ENCODE peak calls at places on chromosomes 7 and 10, in ten cellular contexts. R is activated T-cell treated with anti-CD3 and anti-CD28 coated beads, Interleukin-2, amount 50 U/mL, for 72 hours; C is bronchial epithelial cell; Q is cardiac muscle cell; K is CMK; Z is HEK293T; U is right lobe of liver; P is foreskin keratinocyte; O is tibial artery; Y is stimulated activated CD4-positive, alpha-beta T cell treated with anti-CD3 and anti-CD28 coated beads, Interleukin-15, amount 100 ng/mL, for 1 hour. W is an unnamed sample.

GRCh38 chr7:33129806-33130153 is 416 bp downstream of the BBS9 start:
- DNase-seq in R (no peak), C (no peak), Q (no peak), K (no peak), Z (no peak), U (no peak), P (peak), O (no peak), Y (no peak), W (no peak)

GRCh38 chr10:21912583-21912982 is 90.9 kb downstream of the DNAJC1 start:
- DNase-seq in R (no peak), C (no peak), Q (no peak), K (no peak), Z (no peak), U (no peak), P (no peak), O (no peak), Y (no peak), W (no peak)

GRCh38 chr10:131818510-131819234 is 82.1 kb upstream of the PPP2R2D start:
- DNase-seq in R (no peak), C (no peak), Q (no peak), K (no peak), Z (no peak), U (no peak), P (no peak), O (no peak), Y (no peak), W (no peak)

GRCh38 chr10:77531441-77532001 is 106.1 kb downstream of the KCNMA1 start:
- DNase-seq in R (no peak), C (peak), Q (no peak), K (no peak), Z (peak), U (no peak), P (peak), O (peak), Y (no peak), W (no peak)

GRCh38 chr10:97307866-97308780 is 10.9 kb upstream of the FRAT1 start:
- DNase-seq in R (no peak), C (no peak), Q (no peak), K (no peak), Z (no peak), U (peak), P (no peak), O (no peak), Y (no peak), W (no peak)

GRCh38 chr7:415646-416525 is 103.8 kb downstream of the PDGFA start:
- DNase-seq in R (no peak), C (no peak), Q (no peak), K (no peak), Z (no peak), U (peak), P (no peak), O (peak), Y (no peak), W (no peak)

GRCh38 chr7:156156734-156157408 is 344.6 kb upstream of the SHH start:
- DNase-seq in R (no peak), C (no peak), Q (no peak), K (no peak), Z (peak), U (no peak), P (no peak), O (no peak), Y (no peak), W (no peak)

GRCh38 chr7:73448609-73449008 is 15.0 kb downstream of the FZD9 start:
- DNase-seq in R (no peak), C (no peak), Q (no peak), K (no peak), Z (no peak), U (no peak), P (no peak), O (no peak), Y (no peak), W (no peak)

GRCh38 chr10:97869091-97870042 is 19.7 kb downstream of the GOLGA7B start:
- DNase-seq in R (peak), C (peak), Q (peak), K (peak), Z (peak), U (peak), P (peak), O (peak), Y (peak), W (peak)

GRCh38 chr10:123965973-123966895 is 74.6 kb upstream of the CPXM2 start:
- DNase-seq in R (no peak), C (no peak), Q (no peak), K (no peak), Z (no peak), U (no peak), P (no peak), O (no peak), Y (no peak), W (no peak)

GRCh38 chr7:73437699-73438416 is 4.3 kb downstream of the FZD9 start:
- DNase-seq in R (no peak), C (no peak), Q (no peak), K (no peak), Z (no peak), U (no peak), P (no peak), O (no peak), Y (no peak), W (no peak)

GRCh38 chr10:12434277-12434676 is 84.9 kb downstream of the CAMK1D start:
- DNase-seq in R (no peak), C (no peak), Q (no peak), K (no peak), Z (no peak), U (no peak), P (no peak), O (peak), Y (no peak), W (no peak)

GRCh38 chr10:109280837-109281236 is 642.5 kb downstream of the XPNPEP1 start:
- DNase-seq in R (no peak), C (no peak), Q (no peak), K (no peak), Z (no peak), U (no peak), P (no peak), O (no peak), Y (no peak), W (no peak)

GRCh38 chr10:17562572-17562971 is 54.6 kb downstream of the HACD1 start:
- DNase-seq in R (no peak), C (peak), Q (no peak), K (no peak), Z (peak), U (no peak), P (peak), O (no peak), Y (no peak), W (no peak)

GRCh38 chr10:9253121-9253520 is 1198.6 kb downstream of the GATA3 start:
- DNase-seq in R (no peak), C (peak), Q (no peak), K (no peak), Z (no peak), U (no peak), P (peak), O (no peak), Y (no peak), W (no peak)

GRCh38 chr7:55130554-55131198 is 111.9 kb downstream of the EGFR start:
- DNase-seq in R (peak), C (peak), Q (no peak), K (no peak), Z (no peak), U (no peak), P (peak), O (peak), Y (no peak), W (no peak)

GRCh38 chr10:119602241-119603095 is 5.7 kb upstream of the TIAL1 start:
- DNase-seq in R (peak), C (peak), Q (peak), K (no peak), Z (peak), U (no peak), P (peak), O (no peak), Y (no peak), W (no peak)

GRCh38 chr10:105189464-105189800 is 548.3 kb downstream of the SORCS3 start:
- DNase-seq in R (no peak), C (peak), Q (no peak), K (no peak), Z (no peak), U (no peak), P (no peak), O (no peak), Y (no peak), W (no peak)

GRCh38 chr7:23802720-23803397 is 92.8 kb downstream of the STK31 start:
- DNase-seq in R (no peak), C (no peak), Q (no peak), K (no peak), Z (no peak), U (no peak), P (no peak), O (no peak), Y (no peak), W (no peak)

GRCh38 chr10:33899578-33900531 is 565.4 kb upstream of the NRP1 start:
- DNase-seq in R (no peak), C (peak), Q (no peak), K (no peak), Z (no peak), U (no peak), P (peak), O (no peak), Y (no peak), W (no peak)

GRCh38 chr7:248732-249435 is 41.1 kb upstream of the FOXL3 start:
- DNase-seq in R (no peak), C (no peak), Q (no peak), K (no peak), Z (no peak), U (no peak), P (no peak), O (no peak), Y (no peak), W (no peak)

GRCh38 chr7:24779283-24779655 is 22.0 kb upstream of the GSDME start:
- DNase-seq in R (no peak), C (no peak), Q (no peak), K (no peak), Z (no peak), U (no peak), P (no peak), O (no peak), Y (no peak), W (no peak)

GRCh38 chr7:134908289-134908688 is 78.0 kb upstream of the AGBL3 start:
- DNase-seq in R (peak), C (peak), Q (no peak), K (no peak), Z (no peak), U (no peak), P (peak), O (no peak), Y (no peak), W (no peak)

GRCh38 chr7:40673285-40673684 is 538.5 kb downstream of the SUGCT start:
- DNase-seq in R (no peak), C (peak), Q (no peak), K (no peak), Z (no peak), U (no peak), P (peak), O (no peak), Y (no peak), W (no peak)

GRCh38 chr7:142739927-142740492 is 9.3 kb upstream of the PRSS1 start:
- DNase-seq in R (no peak), C (peak), Q (no peak), K (no peak), Z (no peak), U (no peak), P (no peak), O (no peak), Y (no peak), W (no peak)

GRCh38 chr10:94066411-94066810 is 72.7 kb downstream of the PLCE1 start:
- DNase-seq in R (no peak), C (peak), Q (peak), K (no peak), Z (peak), U (no peak), P (peak), O (no peak), Y (no peak), W (peak)

W was measured in HAP-1.